ENCODE peak calls at places on chromosomes 4 and X, in five cellular contexts. One of them, this sample, is unnamed.

GRCh38 chrX:45714864-45715263 is 514.2 kb upstream of the DIPK2B start:
- DNase-seq in NCI-H446 treated with DMSO at 0.1 percent for 48 hours: no peak
- DNase-seq in epithelial cell of esophagus: peak
- DNase-seq in NCI-H1092 treated with DMSO at 0.1 percent for 48 hours: no peak
- DNase-seq in amygdala: no peak
- DNase-seq in this sample: peak

GRCh38 chr4:128155231-128155855 is 94.2 kb downstream of the LARP1B start:
- DNase-seq in epithelial cell of esophagus: no peak
- DNase-seq in NCI-H446 treated with DMSO at 0.1 percent for 48 hours: no peak
- DNase-seq in amygdala: no peak
- DNase-seq in NCI-H1092 treated with DMSO at 0.1 percent for 48 hours: no peak
- DNase-seq in this sample: no peak

GRCh38 chr4:143362392-143363046 is 25.8 kb downstream of the GAB1 start:
- DNase-seq in NCI-H446 treated with DMSO at 0.1 percent for 48 hours: no peak
- DNase-seq in NCI-H1092 treated with DMSO at 0.1 percent for 48 hours: no peak
- DNase-seq in amygdala: no peak
- DNase-seq in epithelial cell of esophagus: no peak
- DNase-seq in this sample: no peak

GRCh38 chr4:88318751-88319350 is 34.5 kb upstream of the PPM1K start:
- DNase-seq in NCI-H446 treated with DMSO at 0.1 percent for 48 hours: no peak
- DNase-seq in amygdala: no peak
- DNase-seq in NCI-H1092 treated with DMSO at 0.1 percent for 48 hours: no peak
- DNase-seq in epithelial cell of esophagus: peak
- DNase-seq in this sample: peak

GRCh38 chr4:112853662-112854256 is 195.7 kb upstream of the ANK2 start:
- DNase-seq in epithelial cell of esophagus: peak
- DNase-seq in NCI-H446 treated with DMSO at 0.1 percent for 48 hours: no peak
- DNase-seq in amygdala: no peak
- DNase-seq in NCI-H1092 treated with DMSO at 0.1 percent for 48 hours: no peak
- DNase-seq in this sample: no peak

GRCh38 chrX:23511783-23512182 is 155.5 kb upstream of the PRDX4 start:
- DNase-seq in NCI-H446 treated with DMSO at 0.1 percent for 48 hours: no peak
- DNase-seq in NCI-H1092 treated with DMSO at 0.1 percent for 48 hours: peak
- DNase-seq in amygdala: no peak
- DNase-seq in epithelial cell of esophagus: no peak
- DNase-seq in this sample: no peak

GRCh38 chrX:57951666-57952319 is 41.5 kb upstream of the ZXDA start:
- DNase-seq in amygdala: no peak
- DNase-seq in NCI-H446 treated with DMSO at 0.1 percent for 48 hours: no peak
- DNase-seq in NCI-H1092 treated with DMSO at 0.1 percent for 48 hours: no peak
- DNase-seq in epithelial cell of esophagus: no peak
- DNase-seq in this sample: no peak

GRCh38 chr4:6124386-6125102 is 75.8 kb downstream of the JAKMIP1 start:
- DNase-seq in NCI-H446 treated with DMSO at 0.1 percent for 48 hours: no peak
- DNase-seq in amygdala: no peak
- DNase-seq in NCI-H1092 treated with DMSO at 0.1 percent for 48 hours: no peak
- DNase-seq in epithelial cell of esophagus: no peak
- DNase-seq in this sample: no peak

GRCh38 chr4:10158355-10158942 is 41.9 kb upstream of the WDR1 start:
- DNase-seq in NCI-H446 treated with DMSO at 0.1 percent for 48 hours: no peak
- DNase-seq in amygdala: no peak
- DNase-seq in epithelial cell of esophagus: peak
- DNase-seq in NCI-H1092 treated with DMSO at 0.1 percent for 48 hours: no peak
- DNase-seq in this sample: peak

GRCh38 chr4:10173039-10173753 is 56.6 kb upstream of the WDR1 start:
- DNase-seq in NCI-H1092 treated with DMSO at 0.1 percent for 48 hours: peak
- DNase-seq in epithelial cell of esophagus: peak
- DNase-seq in NCI-H446 treated with DMSO at 0.1 percent for 48 hours: no peak
- DNase-seq in amygdala: no peak
- DNase-seq in this sample: peak

GRCh38 chrX:143669395-143669794 is 33.5 kb upstream of the SLITRK4 start:
- DNase-seq in epithelial cell of esophagus: peak
- DNase-seq in NCI-H1092 treated with DMSO at 0.1 percent for 48 hours: peak
- DNase-seq in NCI-H446 treated with DMSO at 0.1 percent for 48 hours: no peak
- DNase-seq in amygdala: no peak
- DNase-seq in this sample: peak

This sample was measured in mammary epithelial cell.